ENCODE peak calls at places on chromosome 19, in five cellular contexts. A is IMR-90, T is OCI-LY7, J is choroid plexus epithelial cell, H is colonic mucosa. U is an unnamed sample.
A peak's percentile ranks its signal among the peaks of the same experiment; 100 is the strongest.

GRCh38 chr19:35533822-35534521 is 716 bp downstream of the GAPDHS start:
- DNase-seq in A (peak; percentile 57), T (no peak), J (no peak), H (no peak), U (no peak)

GRCh38 chr19:33245948-33246728 is 20.5 kb upstream of the SLC7A10 start:
- DNase-seq in A (no peak), T (no peak), J (peak; percentile 12), H (no peak), U (no peak)

GRCh38 chr19:16824658-16825311 is 4.4 kb upstream of the SIN3B start:
- DNase-seq in A (peak; percentile 51), T (no peak), J (peak; percentile 41), H (no peak), U (no peak)

GRCh38 chr19:34241513-34242337 is 12.6 kb upstream of the GARRE1 start:
- DNase-seq in A (no peak), T (peak; percentile 89), J (peak; percentile 39), H (peak; percentile 65), U (peak; percentile 16)

GRCh38 chr19:22517496-22518411 is 95.6 kb upstream of the ZNF98 start:
- DNase-seq in A (no peak), T (no peak), J (no peak), H (no peak), U (no peak)

GRCh38 chr19:51772977-51773376 is 12.0 kb downstream of the FPR2 start:
- DNase-seq in A (no peak), T (no peak), J (no peak), H (no peak), U (no peak)

GRCh38 chr19:54420068-54420382 is 4.8 kb downstream of the TTYH1 start:
- DNase-seq in A (no peak), T (no peak), J (no peak), H (no peak), U (no peak)

GRCh38 chr19:8589177-8589714 is 12.0 kb upstream of the MYO1F start:
- DNase-seq in A (no peak), T (no peak), J (no peak), H (no peak), U (no peak)

GRCh38 chr19:35474104-35474503 is 16.2 kb downstream of the KRTDAP start:
- DNase-seq in A (no peak), T (no peak), J (no peak), H (no peak), U (no peak)

GRCh38 chr19:12838893-12839656 is 760 bp downstream of the MAST1 start:
- DNase-seq in A (no peak), T (peak; percentile 67), J (no peak), H (no peak), U (peak; percentile 56)

DNA sequence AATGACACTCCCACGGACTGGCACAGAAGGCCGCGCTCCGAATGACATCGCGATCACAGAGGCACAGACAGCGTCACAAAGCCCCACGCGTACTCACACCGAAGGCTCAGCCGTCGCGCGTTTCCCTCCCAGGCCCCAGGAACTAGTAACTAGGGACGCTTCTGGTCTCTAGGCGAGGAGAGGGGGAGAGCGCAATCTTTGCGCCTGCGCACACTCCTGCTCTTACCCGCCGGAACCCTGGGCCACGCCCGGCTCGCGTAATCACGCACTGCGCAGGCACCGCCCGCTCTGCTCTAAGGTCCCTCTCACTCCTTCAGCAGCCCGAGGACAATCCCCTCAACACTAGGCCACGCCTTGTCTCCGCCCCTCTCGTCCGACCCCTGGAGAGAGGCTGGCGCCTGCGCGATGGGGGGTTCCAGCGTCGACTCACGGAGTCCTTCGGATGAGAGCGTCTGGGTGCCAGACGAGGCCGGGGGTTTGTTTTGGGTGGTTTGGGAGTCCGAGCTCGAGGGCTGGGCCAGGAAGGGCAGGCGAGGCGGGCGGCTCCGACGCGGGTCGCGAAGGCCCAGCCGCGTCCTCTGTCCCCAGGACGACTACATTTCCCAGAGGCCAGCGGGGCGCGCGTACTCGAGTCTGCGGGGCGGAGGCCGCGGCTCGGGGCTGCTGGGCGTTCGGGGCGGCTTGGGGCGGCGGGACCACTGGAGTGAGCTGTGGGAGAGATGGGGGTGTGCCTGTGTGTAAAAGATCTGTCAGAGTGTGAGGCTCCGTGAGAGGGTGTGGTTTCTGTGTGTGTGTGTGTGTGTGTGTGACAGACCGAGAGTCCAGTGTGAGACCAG is at the start of gene ZNF471:
- DNase-seq in A (peak; percentile 98), T (no peak), J (peak; percentile 99), H (peak; percentile 97), U (no peak)
- H3K4me3 ChIP-seq in A (peak within 1 kb of the TSS; percentile 66), T (no peak within 1 kb of the TSS), J (peak within 1 kb of the TSS; percentile 90), H (peak within 1 kb of the TSS; percentile 53), U (no peak within 1 kb of the TSS)

DNA sequence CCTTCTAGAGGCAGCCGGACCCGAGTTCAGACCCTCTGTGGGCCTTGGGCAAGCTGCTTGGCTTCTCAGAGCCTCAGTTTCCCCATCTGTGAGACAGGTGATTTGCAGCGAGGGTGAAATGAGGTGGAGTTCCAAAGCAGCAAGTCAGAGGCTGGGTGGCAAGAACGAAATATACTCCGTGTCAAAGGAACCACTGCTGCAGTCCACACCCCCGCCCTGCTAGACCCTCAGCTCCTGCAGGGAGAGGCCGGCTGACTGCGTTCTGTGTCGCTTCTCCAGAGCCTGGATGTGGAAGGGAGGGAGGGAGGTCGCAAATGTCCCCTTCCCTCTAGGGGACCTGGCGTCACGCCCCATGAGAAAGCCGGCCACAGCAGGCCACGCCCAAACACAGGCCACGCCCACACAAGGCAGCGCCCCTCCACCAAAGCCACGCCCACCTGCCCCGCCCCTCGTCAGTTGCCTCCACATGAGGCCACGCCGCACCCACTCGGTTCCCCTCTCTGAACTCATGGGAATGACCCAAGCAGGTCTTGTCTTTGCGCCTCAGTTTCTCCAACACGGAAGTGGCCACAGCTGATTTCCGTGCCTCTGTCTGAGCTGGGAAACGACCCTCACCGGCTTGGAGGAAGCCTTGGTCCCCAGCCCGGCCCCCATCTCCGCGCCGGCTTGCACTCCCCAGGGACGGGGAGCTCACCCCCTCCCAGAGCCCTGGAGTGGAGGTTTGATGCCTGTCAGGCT is 38.3 kb upstream of the TCF3 start:
- DNase-seq in A (no peak), T (peak; percentile 75), J (peak; percentile 33), H (peak; percentile 64), U (peak; percentile 42)
- H3K4me3 ChIP-seq in A (no peak overlapping the region), T (peak overlapping the region; percentile 31), J (no peak overlapping the region), H (no peak overlapping the region), U (no peak overlapping the region)

GRCh38 chr19:6270822-6271221 is 9.0 kb downstream of the MLLT1 start:
- DNase-seq in A (no peak), T (no peak), J (no peak), H (no peak), U (no peak)

GRCh38 chr19:6272913-6273600 is 6.7 kb downstream of the MLLT1 start:
- DNase-seq in A (no peak), T (no peak), J (no peak), H (no peak), U (no peak)

GRCh38 chr19:6272411-6272791 is 7.4 kb downstream of the MLLT1 start:
- DNase-seq in A (no peak), T (no peak), J (no peak), H (no peak), U (no peak)

GRCh38 chr19:6271251-6271650 is 8.5 kb downstream of the MLLT1 start:
- DNase-seq in A (peak; percentile 43), T (no peak), J (peak; percentile 39), H (no peak), U (no peak)

GRCh38 chr19:6271721-6272410 is 7.9 kb downstream of the MLLT1 start:
- DNase-seq in A (peak; percentile 74), T (no peak), J (peak; percentile 56), H (peak; percentile 58), U (no peak)
- H3K4me3 ChIP-seq in A (peak overlapping the region; percentile 6), T (no peak overlapping the region), J (peak overlapping the region; percentile 45), H (no peak overlapping the region), U (no peak overlapping the region)

DNA sequence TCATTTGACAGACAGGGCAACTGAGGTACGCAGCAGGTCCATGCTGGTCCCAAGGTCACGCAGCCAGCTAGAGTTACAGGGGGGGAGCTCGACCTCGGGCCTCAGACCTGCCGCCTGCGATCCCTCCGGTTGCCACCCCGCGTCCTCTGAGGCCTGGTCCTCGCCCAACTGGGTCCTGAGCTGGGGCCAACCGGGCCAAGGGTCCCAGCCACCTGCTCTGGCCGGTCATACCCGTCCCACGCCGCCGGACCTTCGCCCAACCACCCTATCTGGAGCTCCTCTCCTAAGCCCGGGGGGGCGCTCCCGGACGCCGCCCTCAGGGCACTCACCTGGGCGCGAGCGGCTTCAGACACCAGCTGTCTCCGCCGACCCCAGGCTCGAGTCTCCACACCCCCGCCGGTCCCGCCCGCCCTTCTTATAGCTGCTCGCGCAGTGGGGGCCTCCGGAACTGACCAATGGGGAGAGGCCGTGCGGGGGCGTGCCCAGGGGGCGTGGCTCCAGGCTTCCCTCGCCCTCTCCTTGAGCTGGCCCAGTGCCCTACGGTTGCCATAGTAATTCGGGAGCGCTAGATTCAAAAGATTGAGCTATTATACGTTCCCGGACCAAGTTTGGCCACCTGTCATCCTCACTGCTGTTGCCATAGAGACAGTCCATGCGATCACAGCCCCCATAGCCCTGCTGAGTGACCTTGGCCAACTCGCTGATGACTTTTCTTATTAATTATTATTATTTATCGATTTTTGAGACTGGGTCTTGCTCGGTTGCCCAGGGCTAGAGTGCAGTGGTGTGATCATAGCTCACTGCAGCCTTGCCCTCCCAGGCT is at the start of gene PLIN5:
- DNase-seq in A (peak; percentile 26), T (peak; percentile 69), J (peak; percentile 65), H (peak; percentile 87), U (no peak)
- H3K4me3 ChIP-seq in A (no peak within 1 kb of the TSS), T (peak within 1 kb of the TSS; percentile 28), J (peak within 1 kb of the TSS; percentile 18), H (peak within 1 kb of the TSS; percentile 32), U (no peak within 1 kb of the TSS)

DNA sequence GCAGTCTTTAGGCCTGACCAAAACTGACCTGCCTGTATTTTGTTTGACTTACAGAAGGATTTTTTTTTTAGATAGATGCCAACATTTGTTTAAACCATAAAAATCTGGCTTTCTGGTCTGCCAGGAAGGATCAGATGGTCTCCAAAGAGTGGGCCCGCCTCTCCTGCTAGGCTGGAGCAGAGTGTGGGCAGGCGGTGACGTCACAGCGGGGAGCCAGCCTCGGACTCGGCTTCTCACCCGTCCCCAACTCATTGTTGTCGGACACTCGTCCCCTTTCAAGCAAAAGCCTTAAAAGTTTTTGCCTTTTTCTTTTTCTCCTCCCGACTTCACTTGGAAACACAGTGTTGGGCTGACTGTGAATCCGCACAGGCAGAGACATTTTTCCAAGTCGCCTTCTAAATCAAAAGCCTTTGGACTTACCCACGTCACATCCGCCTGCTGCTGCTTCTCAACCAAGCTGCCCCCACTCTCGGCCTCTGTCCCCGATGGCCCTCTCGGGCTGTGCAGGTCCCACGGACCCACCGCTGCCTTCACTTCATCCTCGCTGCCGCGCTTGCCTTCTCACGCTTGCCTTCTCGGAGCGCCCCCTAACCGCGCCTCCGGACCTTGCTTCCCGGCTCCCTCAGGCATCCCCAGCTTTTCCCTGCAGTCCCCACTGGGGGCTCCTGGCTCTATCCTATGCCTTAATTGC is 4.1 kb upstream of the ZNF135 start:
- DNase-seq in A (peak; percentile 2), T (no peak), J (peak; percentile 23), H (no peak), U (no peak)
- H3K4me3 ChIP-seq in A (peak overlapping the region; percentile 34), T (no peak overlapping the region), J (peak overlapping the region; percentile 46), H (no peak overlapping the region), U (no peak overlapping the region)

GRCh38 chr19:3670796-3671679 is 29.2 kb downstream of the PIP5K1C start:
- DNase-seq in A (peak; percentile 56), T (no peak), J (peak; percentile 84), H (peak; percentile 51), U (no peak)
- H3K4me3 ChIP-seq in A (no peak overlapping the region), T (no peak overlapping the region), J (peak overlapping the region; percentile 14), H (no peak overlapping the region), U (no peak overlapping the region)